ENCODE peak calls at places on chromosomes 13 and 19, in seven cellular contexts. J, D, R, Q, B, H and Z are unnamed samples.

GRCh38 chr13:111253334-111253872 is 67.0 kb upstream of the TEX29 start:
- DNase-seq in Q (no peak), B (no peak), H (peak; percentile 15), J (no peak), R (no peak), D (no peak), Z (no peak)

GRCh38 chr19:36939153-36939552 is 23.0 kb downstream of the ZNF568 start:
- DNase-seq in Q (peak; percentile 52), D (no peak), R (no peak), J (no peak), H (no peak), B (no peak), Z (no peak)

GRCh38 chr19:15280915-15281683 is 48.9 kb upstream of the EPHX3 start:
- DNase-seq in Q (no peak), R (peak; percentile 72), J (peak; percentile 86), H (peak; percentile 77), D (peak; percentile 85), B (no peak), Z (peak; percentile 61)

GRCh38 chr19:46974181-46974580 is 45.5 kb upstream of the NPAS1 start:
- DNase-seq in Q (no peak), H (no peak), B (no peak), R (no peak), D (no peak), J (no peak), Z (no peak)

GRCh38 chr13:98475521-98475920 is 101.4 kb downstream of the STK24 start:
- DNase-seq in D (no peak), Q (peak; percentile 80), H (no peak), B (no peak), J (no peak), R (no peak), Z (no peak)

GRCh38 chr19:1408300-1409203 is 1.2 kb downstream of the DAZAP1 start:
- DNase-seq in J (peak; percentile 49), D (no peak), H (peak; percentile 62), R (no peak), B (no peak), Q (peak; percentile 59), Z (peak; percentile 50)

GRCh38 chr19:30001794-30002193 is 59.8 kb downstream of the URI1 start:
- DNase-seq in J (no peak), R (no peak), Q (no peak), H (no peak), D (no peak), B (no peak), Z (no peak)

GRCh38 chr19:46616631-46617322 is 8.1 kb downstream of the PTGIR start:
- DNase-seq in B (no peak), R (no peak), Q (peak; percentile 89), D (peak; percentile 88), J (no peak), H (no peak), Z (no peak)

GRCh38 chr13:29758591-29759114 is 91.8 kb downstream of the UBL3 start:
- DNase-seq in Q (no peak), J (no peak), R (no peak), D (no peak), H (no peak), B (no peak), Z (peak; percentile 26)

GRCh38 chr19:44648536-44649370 is 5.0 kb downstream of the PVR start:
- DNase-seq in Q (no peak), B (no peak), D (no peak), H (peak; percentile 64), J (no peak), R (no peak), Z (no peak)

GRCh38 chr19:16074488-16075365 is 1.6 kb upstream of the TPM4 start:
- DNase-seq in J (no peak), B (no peak), D (no peak), H (no peak), R (no peak), Q (no peak), Z (no peak)

GRCh38 chr13:32225494-32225931 is 89.7 kb downstream of the ZAR1L start:
- DNase-seq in D (no peak), H (no peak), Q (peak; percentile 28), J (no peak), R (peak; percentile 89), B (no peak), Z (no peak)

GRCh38 chr19:5621945-5622464 is 571 bp downstream of the SAFB2 start:
- DNase-seq in R (no peak), Q (peak; percentile 21), J (peak; percentile 27), D (peak; percentile 36), B (no peak), H (no peak), Z (peak; percentile 56)

GRCh38 chr13:49874430-49874829 is 61.7 kb downstream of the SPRYD7 start:
- DNase-seq in J (no peak), D (no peak), H (no peak), B (no peak), Q (no peak), R (no peak), Z (no peak)

GRCh38 chr19:49665301-49666119 is at the start of the genes BCL2L12 and IRF3:
- DNase-seq in J (peak; percentile 97), H (peak; percentile 99), B (peak; percentile 91), D (peak; percentile 98), Q (peak; percentile 98), R (peak; percentile 91), Z (peak; percentile 99)

GRCh38 chr13:20901668-20902437 is 693 bp downstream of the XPO4 start:
- DNase-seq in B (no peak), J (no peak), D (peak; percentile 68), R (no peak), H (peak; percentile 39), Q (peak; percentile 74), Z (peak; percentile 73)

GRCh38 chr19:33350538-33351309 is 22.8 kb upstream of the CEBPG start:
- DNase-seq in H (no peak), D (no peak), R (no peak), J (peak; percentile 67), Q (no peak), B (no peak), Z (no peak)

GRCh38 chr13:110523838-110524237 is 37.7 kb downstream of the RAB20 start:
- DNase-seq in R (no peak), D (no peak), H (no peak), B (no peak), Q (no peak), J (no peak), Z (no peak)

GRCh38 chr19:55216461-55217198 is 7.3 kb upstream of the PTPRH start:
- DNase-seq in R (peak; percentile 97), H (peak; percentile 66), D (peak; percentile 95), B (peak; percentile 34), Q (peak; percentile 98), J (peak; percentile 69), Z (peak; percentile 90)

GRCh38 chr13:90766503-90766902 is 581.0 kb upstream of the MIR17HG start:
- DNase-seq in H (no peak), R (no peak), D (no peak), Q (no peak), J (no peak), B (no peak), Z (no peak)

GRCh38 chr13:33676045-33676699 is 141.8 kb upstream of the RFC3 start:
- DNase-seq in J (no peak), D (no peak), Q (no peak), H (no peak), R (no peak), B (no peak), Z (peak; percentile 52)

GRCh38 chr19:982567-983170 is 1.5 kb upstream of the WDR18 start:
- DNase-seq in D (peak; percentile 84), R (no peak), Q (peak; percentile 83), H (peak; percentile 59), J (peak; percentile 41), B (no peak), Z (peak; percentile 77)

GRCh38 chr19:3576696-3577443 is 4.1 kb downstream of the HMG20B start:
- DNase-seq in Q (peak; percentile 88), B (no peak), H (no peak), J (no peak), R (no peak), D (peak; percentile 89), Z (peak; percentile 63)

GRCh38 chr13:109868583-109869311 is 82.4 kb upstream of the IRS2 start:
- DNase-seq in B (no peak), H (no peak), J (no peak), R (no peak), Q (no peak), D (no peak), Z (no peak)

GRCh38 chr19:35518313-35518712 is 4.9 kb upstream of the DMKN start:
- DNase-seq in Q (no peak), H (no peak), J (no peak), D (no peak), B (no peak), R (peak; percentile 92), Z (no peak)

GRCh38 chr19:28289294-28290063 is 923.5 kb downstream of the UQCRFS1 start:
- DNase-seq in H (no peak), B (no peak), R (no peak), J (no peak), Q (no peak), D (no peak), Z (peak; percentile 82)

GRCh38 chr13:44921931-44922758 is 67.1 kb downstream of the NUFIP1 start:
- DNase-seq in B (peak; percentile 62), H (peak; percentile 73), J (peak; percentile 81), Q (no peak), R (peak; percentile 93), D (no peak), Z (peak; percentile 67)

GRCh38 chr13:60327551-60327950 is 69.5 kb upstream of the TDRD3 start:
- DNase-seq in B (no peak), R (no peak), J (no peak), Q (no peak), D (no peak), H (no peak), Z (no peak)

GRCh38 chr13:19791953-19792537 is 9.3 kb upstream of the PSPC1 start:
- DNase-seq in J (no peak), D (no peak), R (no peak), H (no peak), B (no peak), Q (peak; percentile 67), Z (no peak)

GRCh38 chr13:45063261-45063870 is 56.9 kb upstream of the GTF2F2 start:
- DNase-seq in B (no peak), H (no peak), Q (no peak), J (no peak), R (no peak), D (no peak), Z (no peak)

GRCh38 chr19:12858041-12858928 is 20.0 kb downstream of the MAST1 start:
- DNase-seq in B (no peak), H (no peak), D (no peak), R (no peak), J (no peak), Q (peak; percentile 41), Z (no peak)
- H3K4me3 ChIP-seq in B (no peak overlapping the region), H (no peak overlapping the region), D (no peak overlapping the region), R (no peak overlapping the region), J (no peak overlapping the region), Q (no peak overlapping the region), Z (no peak overlapping the region)

GRCh38 chr19:41533691-41534090 is 42.3 kb upstream of the CEACAM21 start:
- DNase-seq in B (no peak), J (no peak), Q (no peak), H (no peak), R (no peak), D (no peak), Z (no peak)
- H3K27me3 ChIP-seq in B (peaks cover 6% of the 10 kb centered on the region), J (peaks cover 2% of the 10 kb centered on the region), Q (no peaks in the 10 kb centered on the region), H (no peaks in the 10 kb centered on the region), R (peaks cover 6% of the 10 kb centered on the region), D (peaks cover 92% of the 10 kb centered on the region), Z (no peaks in the 10 kb centered on the region)

GRCh38 chr13:47110833-47111240 is 214.0 kb upstream of the HTR2A start:
- DNase-seq in R (no peak), D (no peak), Q (no peak), J (no peak), B (no peak), H (no peak), Z (no peak)
- H3K4me3 ChIP-seq in R (no peak overlapping the region), D (no peak overlapping the region), Q (no peak overlapping the region), J (no peak overlapping the region), B (no peak overlapping the region), H (no peak overlapping the region), Z (no peak overlapping the region)

GRCh38 chr19:31356587-31357314 is 7.5 kb upstream of the TSHZ3 start:
- DNase-seq in B (no peak), H (no peak), D (no peak), Q (peak; percentile 80), R (no peak), J (no peak), Z (peak; percentile 31)
- H3K27me3 ChIP-seq in B (peaks cover 22% of the 10 kb centered on the region), H (no peaks in the 10 kb centered on the region), D (peaks cover 28% of the 10 kb centered on the region), Q (peaks cover 64% of the 10 kb centered on the region), R (no peaks in the 10 kb centered on the region), J (peaks cover 50% of the 10 kb centered on the region), Z (peaks cover 55% of the 10 kb centered on the region)